ENCODE peak calls at places on chromosomes 11 and 22, in seven cellular contexts. E is PC-3, N is GM23248, C is hepatocyte, L is GM23338, P is HCT116, U is neural progenitor cell. G is an unnamed sample. For H3K4me1, the result is how much of the 10 kb centered on the place peaks cover.

GRCh38 chr11:95359756-95360155 is 128.8 kb upstream of the SESN3 start:
- DNase-seq in C (no peak), P (no peak), N (no peak), E (no peak), U (no peak), L (no peak), G (no peak)

GRCh38 chr11:118820412-118821357 is 29.7 kb upstream of the DDX6 start:
- DNase-seq in P (peak), L (peak), U (peak), E (peak), C (peak), N (peak), G (peak)

GRCh38 chr22:40076702-40077645 is 82.2 kb downstream of the FAM83F start:
- DNase-seq in E (peak), P (no peak), C (no peak), L (peak), U (no peak), N (peak), G (no peak)

GRCh38 chr11:126628790-126629621 is 273.5 kb downstream of the ST3GAL4 start:
- DNase-seq in E (no peak), P (no peak), U (no peak), L (no peak), C (no peak), N (peak), G (no peak)

GRCh38 chr22:21666786-21667185 is 974 bp downstream of the PPIL2 start:
- DNase-seq in P (no peak), L (peak), N (peak), U (no peak), E (no peak), C (no peak), G (no peak)

GRCh38 chr11:16801288-16801980 is 63.0 kb downstream of the C11orf58 start:
- DNase-seq in L (no peak), U (no peak), N (no peak), P (no peak), C (no peak), E (no peak), G (no peak)

GRCh38 chr11:86955674-86956522 is 703 bp upstream of the FZD4 start:
- DNase-seq in E (peak), N (peak), U (peak), P (peak), C (peak), L (peak), G (peak)

GRCh38 chr22:28874061-28874460 is 9.3 kb upstream of the ZNRF3 start:
- DNase-seq in L (no peak), N (no peak), U (no peak), C (no peak), P (no peak), E (no peak), G (no peak)

DNA sequence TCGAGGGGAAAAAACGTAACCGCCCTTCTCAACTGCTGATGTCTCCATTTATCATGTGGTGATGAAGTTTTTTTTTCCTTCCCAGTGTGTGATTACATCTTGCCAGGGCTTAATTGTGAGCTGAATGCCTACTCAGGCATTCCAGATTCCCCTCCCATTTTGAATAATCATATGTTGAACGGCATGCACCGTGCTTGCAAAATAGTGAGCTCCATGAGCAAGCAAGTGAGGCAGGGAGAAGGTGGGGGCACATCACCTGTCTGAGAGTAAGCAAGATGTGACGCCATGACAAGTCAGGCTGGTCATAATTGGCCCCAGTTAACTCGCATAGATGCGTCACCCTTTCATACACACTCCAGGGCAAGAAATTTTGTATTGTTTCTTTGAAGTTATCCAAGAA is 2.7 kb upstream of the TOB2 start:
- DNase-seq in L (no peak), E (no peak), P (no peak), N (peak), C (no peak), U (no peak), G (peak)
- H2AFZ ChIP-seq in L (no peak), E (no peak), P (no peak), N (peak), C (no peak), U (no peak), G (no peak)

DNA sequence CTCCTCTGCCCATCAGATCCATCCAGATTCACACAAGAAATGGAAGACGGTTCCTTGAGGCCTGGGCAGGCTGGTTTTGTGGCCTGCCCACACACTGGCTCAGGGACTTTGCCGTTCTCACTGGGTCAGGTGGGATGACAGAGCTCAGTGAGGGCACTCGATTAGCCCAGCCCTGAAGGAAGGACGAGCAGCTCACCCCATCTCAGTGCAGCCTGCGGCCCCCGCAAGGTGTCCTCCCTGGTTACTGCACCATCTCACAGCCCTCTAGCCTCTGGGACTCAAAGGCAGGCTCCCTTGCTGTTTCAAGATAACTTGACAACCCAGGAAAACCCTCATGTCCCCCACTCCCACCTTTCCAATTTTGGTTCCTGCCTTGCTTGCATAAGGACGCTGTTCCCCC is 4.2 kb downstream of the SLC16A8 start:
- DNase-seq in E (no peak), U (no peak), P (no peak), C (no peak), L (no peak), N (no peak), G (no peak)
- H3K4me1 ChIP-seq in E (under half), U (under half), P (under half), C (under half), L (under half), N (under half), G (under half)

GRCh38 chr11:131746201-131746600 is 375.8 kb downstream of the NTM start:
- DNase-seq in N (no peak), E (no peak), P (no peak), U (peak), L (no peak), C (no peak), G (no peak)

GRCh38 chr11:131750692-131751091 is 380.3 kb downstream of the NTM start:
- DNase-seq in U (no peak), E (no peak), P (no peak), C (no peak), L (no peak), N (no peak), G (no peak)

GRCh38 chr11:131748146-131749050 is 378.0 kb downstream of the NTM start:
- DNase-seq in N (peak), C (peak), U (peak), E (peak), P (no peak), L (peak), G (peak)

GRCh38 chr11:131750152-131750551 is 379.7 kb downstream of the NTM start:
- DNase-seq in C (no peak), P (no peak), E (no peak), U (no peak), L (no peak), N (peak), G (no peak)

DNA sequence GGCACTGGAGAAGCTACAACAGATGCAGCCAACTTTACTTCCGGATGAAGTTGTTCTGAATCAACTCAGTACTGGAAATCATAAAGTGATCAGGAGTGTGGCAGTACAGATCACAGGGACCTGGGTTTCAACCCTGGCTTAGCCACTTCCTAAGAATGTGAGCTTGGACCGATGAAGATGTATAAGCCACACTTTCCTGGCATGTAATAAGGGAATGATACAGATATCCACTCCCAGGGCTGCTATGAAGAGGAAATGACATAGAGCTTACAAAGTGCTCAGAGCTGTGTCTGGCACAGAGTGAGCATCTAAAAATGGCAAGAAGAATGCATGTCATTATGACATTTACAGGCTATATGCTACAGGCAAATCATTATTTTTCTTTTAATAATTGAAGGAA is 378.7 kb downstream of the NTM start:
- DNase-seq in C (no peak), E (peak), L (no peak), N (peak), U (no peak), P (no peak), G (no peak)
- TF ChIP-seq EZH2phosphoT487 in C (no peak), E (no peak), L (no peak), N (peak), U (no peak), P (no peak), G (no peak)

DNA sequence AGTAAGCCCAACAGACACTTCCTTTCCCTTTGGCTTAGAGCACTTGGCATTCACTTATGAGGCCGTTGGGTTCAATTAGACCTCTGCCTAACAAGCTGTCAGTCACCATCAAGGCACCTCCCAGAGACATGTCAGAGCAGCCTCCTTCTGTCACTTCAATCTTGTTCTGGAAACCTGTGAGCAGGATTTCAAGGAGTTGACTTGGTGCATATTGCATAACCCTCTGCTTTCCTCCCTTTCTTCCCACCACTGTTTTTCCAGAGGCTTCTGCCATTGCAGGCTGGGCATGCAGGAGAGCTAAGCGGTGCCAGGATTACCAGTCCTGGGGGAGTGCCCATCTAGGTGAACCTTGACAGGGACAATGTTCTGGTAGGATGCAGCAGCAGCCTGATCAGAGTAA is 484.2 kb upstream of the LRRC4C start:
- DNase-seq in P (no peak), L (no peak), E (no peak), N (no peak), U (no peak), C (no peak), G (no peak)
- H2AFZ ChIP-seq in P (no peak), L (no peak), E (no peak), N (no peak), U (no peak), C (no peak), G (no peak)

GRCh38 chr11:77142091-77142975 is 14.3 kb downstream of the MYO7A start:
- DNase-seq in E (no peak), U (no peak), L (no peak), P (no peak), C (no peak), N (no peak), G (no peak)

GRCh38 chr11:77140231-77140959 is 12.3 kb downstream of the MYO7A start:
- DNase-seq in C (no peak), E (no peak), U (peak), L (peak), P (no peak), N (peak), G (no peak)

GRCh38 chr11:77141475-77141874 is 13.4 kb downstream of the MYO7A start:
- DNase-seq in N (no peak), E (no peak), U (no peak), L (no peak), P (no peak), C (no peak), G (no peak)

GRCh38 chr11:77139201-77139600 is 11.2 kb downstream of the MYO7A start:
- DNase-seq in N (no peak), E (no peak), C (no peak), L (no peak), U (no peak), P (no peak), G (no peak)

GRCh38 chr11:77141034-77141433 is 13.0 kb downstream of the MYO7A start:
- DNase-seq in C (peak), N (peak), U (no peak), P (no peak), L (no peak), E (peak), G (no peak)
- H3K4me1 ChIP-seq in C (under half), N (under half), U (under half), P (under half), L (under half), E (under half), G (under half)

GRCh38 chr11:62501432-62501891 is 45.1 kb downstream of the AHNAK start:
- DNase-seq in U (peak), C (no peak), P (no peak), E (no peak), L (no peak), N (peak), G (no peak)
- TF ChIP-seq EZH2phosphoT487 in U (no peak), C (no peak), P (no peak), E (no peak), L (no peak), N (no peak), G (no peak)

GRCh38 chr11:103805688-103806009 is 230.8 kb upstream of the DDI1 start:
- DNase-seq in N (no peak), U (no peak), E (no peak), L (no peak), P (no peak), C (no peak), G (no peak)

GRCh38 chr11:103798029-103798428 is 238.4 kb upstream of the DDI1 start:
- DNase-seq in N (peak), L (no peak), P (no peak), C (no peak), U (no peak), E (no peak), G (no peak)

GRCh38 chr11:103803062-103803461 is 233.4 kb upstream of the DDI1 start:
- DNase-seq in N (peak), L (no peak), C (no peak), P (no peak), U (no peak), E (no peak), G (no peak)

GRCh38 chr11:103798456-103798855 is 238.0 kb upstream of the DDI1 start:
- DNase-seq in U (no peak), E (no peak), L (no peak), N (peak), C (no peak), P (no peak), G (no peak)

GRCh38 chr11:103800406-103801114 is 235.9 kb upstream of the DDI1 start:
- DNase-seq in N (peak), U (peak), P (no peak), E (no peak), C (no peak), L (peak), G (peak)
- H2AFZ ChIP-seq in N (peak), U (peak), P (no peak), E (no peak), C (no peak), L (peak), G (no peak)